ENCODE peak calls at places on chromosome 3, in seven cellular contexts. One of them, this sample, is unnamed.

GRCh38 chr3:122350814-122351418 is 25.9 kb downstream of the CSTA start:
- DNase-seq in progenitor cell of endocrine pancreas: no peak
- DNase-seq in activated naive CD4-positive, alpha-beta T cell treated with anti-CD3 and anti-CD28 coated beads, Interleukin-2, amount 50 U/mL, for 72 hours: no peak
- DNase-seq in fibroblast of villous mesenchyme: peak
- DNase-seq in activated CD4-positive, alpha-beta T cell treated with anti-CD3 and anti-CD28 coated beads for 24 hours: no peak
- DNase-seq in AG08395: no peak
- DNase-seq in NCI-H345: no peak
- DNase-seq in this sample: no peak

GRCh38 chr3:56782215-56782614 is 19.5 kb downstream of the ARHGEF3 start:
- DNase-seq in activated naive CD4-positive, alpha-beta T cell treated with anti-CD3 and anti-CD28 coated beads, Interleukin-2, amount 50 U/mL, for 72 hours: no peak
- DNase-seq in progenitor cell of endocrine pancreas: no peak
- DNase-seq in NCI-H345: no peak
- DNase-seq in fibroblast of villous mesenchyme: no peak
- DNase-seq in activated CD4-positive, alpha-beta T cell treated with anti-CD3 and anti-CD28 coated beads for 24 hours: no peak
- DNase-seq in AG08395: no peak
- DNase-seq in this sample: no peak

GRCh38 chr3:43862470-43862869 is 171.7 kb downstream of the ABHD5 start:
- DNase-seq in activated CD4-positive, alpha-beta T cell treated with anti-CD3 and anti-CD28 coated beads for 24 hours: no peak
- DNase-seq in fibroblast of villous mesenchyme: no peak
- DNase-seq in activated naive CD4-positive, alpha-beta T cell treated with anti-CD3 and anti-CD28 coated beads, Interleukin-2, amount 50 U/mL, for 72 hours: no peak
- DNase-seq in progenitor cell of endocrine pancreas: no peak
- DNase-seq in NCI-H345: no peak
- DNase-seq in AG08395: no peak
- DNase-seq in this sample: no peak

GRCh38 chr3:17491601-17492000 is 250.8 kb downstream of the TBC1D5 start:
- DNase-seq in progenitor cell of endocrine pancreas: no peak
- DNase-seq in activated naive CD4-positive, alpha-beta T cell treated with anti-CD3 and anti-CD28 coated beads, Interleukin-2, amount 50 U/mL, for 72 hours: no peak
- DNase-seq in NCI-H345: no peak
- DNase-seq in activated CD4-positive, alpha-beta T cell treated with anti-CD3 and anti-CD28 coated beads for 24 hours: no peak
- DNase-seq in fibroblast of villous mesenchyme: peak
- DNase-seq in AG08395: no peak
- DNase-seq in this sample: no peak

GRCh38 chr3:9638939-9639338 is 10.4 kb upstream of the MTMR14 start:
- DNase-seq in NCI-H345: no peak
- DNase-seq in fibroblast of villous mesenchyme: no peak
- DNase-seq in activated naive CD4-positive, alpha-beta T cell treated with anti-CD3 and anti-CD28 coated beads, Interleukin-2, amount 50 U/mL, for 72 hours: no peak
- DNase-seq in activated CD4-positive, alpha-beta T cell treated with anti-CD3 and anti-CD28 coated beads for 24 hours: no peak
- DNase-seq in progenitor cell of endocrine pancreas: no peak
- DNase-seq in AG08395: no peak
- DNase-seq in this sample: no peak

GRCh38 chr3:133527306-133527705 is 46.2 kb upstream of the CDV3 start:
- DNase-seq in AG08395: peak
- DNase-seq in progenitor cell of endocrine pancreas: no peak
- DNase-seq in NCI-H345: no peak
- DNase-seq in fibroblast of villous mesenchyme: peak
- DNase-seq in activated naive CD4-positive, alpha-beta T cell treated with anti-CD3 and anti-CD28 coated beads, Interleukin-2, amount 50 U/mL, for 72 hours: no peak
- DNase-seq in activated CD4-positive, alpha-beta T cell treated with anti-CD3 and anti-CD28 coated beads for 24 hours: no peak
- DNase-seq in this sample: no peak

GRCh38 chr3:111252795-111253194 is 181.2 kb downstream of the NECTIN3 start:
- DNase-seq in AG08395: peak
- DNase-seq in activated CD4-positive, alpha-beta T cell treated with anti-CD3 and anti-CD28 coated beads for 24 hours: no peak
- DNase-seq in activated naive CD4-positive, alpha-beta T cell treated with anti-CD3 and anti-CD28 coated beads, Interleukin-2, amount 50 U/mL, for 72 hours: no peak
- DNase-seq in NCI-H345: no peak
- DNase-seq in fibroblast of villous mesenchyme: peak
- DNase-seq in progenitor cell of endocrine pancreas: no peak
- DNase-seq in this sample: no peak

GRCh38 chr3:60064210-60065178 is 1014.7 kb upstream of the CFAP20DC start:
- DNase-seq in fibroblast of villous mesenchyme: peak
- DNase-seq in activated CD4-positive, alpha-beta T cell treated with anti-CD3 and anti-CD28 coated beads for 24 hours: no peak
- DNase-seq in activated naive CD4-positive, alpha-beta T cell treated with anti-CD3 and anti-CD28 coated beads, Interleukin-2, amount 50 U/mL, for 72 hours: no peak
- DNase-seq in NCI-H345: no peak
- DNase-seq in progenitor cell of endocrine pancreas: no peak
- DNase-seq in AG08395: peak
- DNase-seq in this sample: no peak

GRCh38 chr3:122305818-122306621 is 19.0 kb upstream of the CSTA start:
- DNase-seq in fibroblast of villous mesenchyme: no peak
- DNase-seq in NCI-H345: no peak
- DNase-seq in progenitor cell of endocrine pancreas: no peak
- DNase-seq in AG08395: no peak
- DNase-seq in activated naive CD4-positive, alpha-beta T cell treated with anti-CD3 and anti-CD28 coated beads, Interleukin-2, amount 50 U/mL, for 72 hours: no peak
- DNase-seq in activated CD4-positive, alpha-beta T cell treated with anti-CD3 and anti-CD28 coated beads for 24 hours: no peak
- DNase-seq in this sample: no peak

GRCh38 chr3:133092676-133093075 is 54.5 kb downstream of the TMEM108 start:
- DNase-seq in activated CD4-positive, alpha-beta T cell treated with anti-CD3 and anti-CD28 coated beads for 24 hours: no peak
- DNase-seq in activated naive CD4-positive, alpha-beta T cell treated with anti-CD3 and anti-CD28 coated beads, Interleukin-2, amount 50 U/mL, for 72 hours: no peak
- DNase-seq in NCI-H345: no peak
- DNase-seq in progenitor cell of endocrine pancreas: no peak
- DNase-seq in AG08395: no peak
- DNase-seq in fibroblast of villous mesenchyme: no peak
- DNase-seq in this sample: no peak

GRCh38 chr3:130341388-130341787 is 4.1 kb upstream of the COL6A5 start:
- DNase-seq in progenitor cell of endocrine pancreas: no peak
- DNase-seq in activated CD4-positive, alpha-beta T cell treated with anti-CD3 and anti-CD28 coated beads for 24 hours: no peak
- DNase-seq in AG08395: no peak
- DNase-seq in NCI-H345: no peak
- DNase-seq in fibroblast of villous mesenchyme: peak
- DNase-seq in activated naive CD4-positive, alpha-beta T cell treated with anti-CD3 and anti-CD28 coated beads, Interleukin-2, amount 50 U/mL, for 72 hours: no peak
- DNase-seq in this sample: no peak

GRCh38 chr3:186152889-186153292 is 44.0 kb upstream of the ETV5 start:
- DNase-seq in fibroblast of villous mesenchyme: no peak
- DNase-seq in NCI-H345: no peak
- DNase-seq in activated CD4-positive, alpha-beta T cell treated with anti-CD3 and anti-CD28 coated beads for 24 hours: no peak
- DNase-seq in progenitor cell of endocrine pancreas: no peak
- DNase-seq in AG08395: no peak
- DNase-seq in activated naive CD4-positive, alpha-beta T cell treated with anti-CD3 and anti-CD28 coated beads, Interleukin-2, amount 50 U/mL, for 72 hours: no peak
- DNase-seq in this sample: no peak

GRCh38 chr3:47333907-47334306 is 46.9 kb upstream of the PTPN23 start:
- DNase-seq in activated CD4-positive, alpha-beta T cell treated with anti-CD3 and anti-CD28 coated beads for 24 hours: no peak
- DNase-seq in NCI-H345: no peak
- DNase-seq in AG08395: no peak
- DNase-seq in fibroblast of villous mesenchyme: no peak
- DNase-seq in activated naive CD4-positive, alpha-beta T cell treated with anti-CD3 and anti-CD28 coated beads, Interleukin-2, amount 50 U/mL, for 72 hours: no peak
- DNase-seq in progenitor cell of endocrine pancreas: no peak
- DNase-seq in this sample: no peak

GRCh38 chr3:28726840-28727239 is 378.2 kb upstream of the AZI2 start:
- DNase-seq in progenitor cell of endocrine pancreas: peak
- DNase-seq in NCI-H345: peak
- DNase-seq in fibroblast of villous mesenchyme: peak
- DNase-seq in activated CD4-positive, alpha-beta T cell treated with anti-CD3 and anti-CD28 coated beads for 24 hours: no peak
- DNase-seq in activated naive CD4-positive, alpha-beta T cell treated with anti-CD3 and anti-CD28 coated beads, Interleukin-2, amount 50 U/mL, for 72 hours: no peak
- DNase-seq in AG08395: peak
- DNase-seq in this sample: no peak

GRCh38 chr3:56851966-56852884 is 50.5 kb upstream of the ARHGEF3 start:
- DNase-seq in fibroblast of villous mesenchyme: peak
- DNase-seq in activated naive CD4-positive, alpha-beta T cell treated with anti-CD3 and anti-CD28 coated beads, Interleukin-2, amount 50 U/mL, for 72 hours: no peak
- DNase-seq in NCI-H345: no peak
- DNase-seq in activated CD4-positive, alpha-beta T cell treated with anti-CD3 and anti-CD28 coated beads for 24 hours: no peak
- DNase-seq in AG08395: no peak
- DNase-seq in progenitor cell of endocrine pancreas: no peak
- DNase-seq in this sample: no peak

GRCh38 chr3:102053375-102053989 is 204.2 kb downstream of the NFKBIZ start:
- DNase-seq in activated CD4-positive, alpha-beta T cell treated with anti-CD3 and anti-CD28 coated beads for 24 hours: no peak
- DNase-seq in fibroblast of villous mesenchyme: peak
- DNase-seq in progenitor cell of endocrine pancreas: no peak
- DNase-seq in activated naive CD4-positive, alpha-beta T cell treated with anti-CD3 and anti-CD28 coated beads, Interleukin-2, amount 50 U/mL, for 72 hours: no peak
- DNase-seq in NCI-H345: no peak
- DNase-seq in AG08395: peak
- DNase-seq in this sample: no peak

GRCh38 chr3:11903047-11903446 is 56.4 kb upstream of the TAMM41 start:
- DNase-seq in activated CD4-positive, alpha-beta T cell treated with anti-CD3 and anti-CD28 coated beads for 24 hours: no peak
- DNase-seq in fibroblast of villous mesenchyme: no peak
- DNase-seq in NCI-H345: no peak
- DNase-seq in progenitor cell of endocrine pancreas: no peak
- DNase-seq in activated naive CD4-positive, alpha-beta T cell treated with anti-CD3 and anti-CD28 coated beads, Interleukin-2, amount 50 U/mL, for 72 hours: no peak
- DNase-seq in AG08395: no peak
- DNase-seq in this sample: no peak

GRCh38 chr3:16112910-16113504 is 61.5 kb upstream of the GALNT15 start:
- DNase-seq in activated naive CD4-positive, alpha-beta T cell treated with anti-CD3 and anti-CD28 coated beads, Interleukin-2, amount 50 U/mL, for 72 hours: no peak
- DNase-seq in activated CD4-positive, alpha-beta T cell treated with anti-CD3 and anti-CD28 coated beads for 24 hours: no peak
- DNase-seq in NCI-H345: no peak
- DNase-seq in progenitor cell of endocrine pancreas: no peak
- DNase-seq in fibroblast of villous mesenchyme: no peak
- DNase-seq in AG08395: peak
- DNase-seq in this sample: no peak

GRCh38 chr3:185342458-185343169 is 20.3 kb upstream of the MAP3K13 start:
- DNase-seq in activated naive CD4-positive, alpha-beta T cell treated with anti-CD3 and anti-CD28 coated beads, Interleukin-2, amount 50 U/mL, for 72 hours: no peak
- DNase-seq in activated CD4-positive, alpha-beta T cell treated with anti-CD3 and anti-CD28 coated beads for 24 hours: no peak
- DNase-seq in NCI-H345: no peak
- DNase-seq in fibroblast of villous mesenchyme: no peak
- DNase-seq in AG08395: no peak
- DNase-seq in progenitor cell of endocrine pancreas: no peak
- DNase-seq in this sample: no peak

GRCh38 chr3:134896696-134897095 is 101.6 kb downstream of the EPHB1 start:
- DNase-seq in progenitor cell of endocrine pancreas: no peak
- DNase-seq in activated naive CD4-positive, alpha-beta T cell treated with anti-CD3 and anti-CD28 coated beads, Interleukin-2, amount 50 U/mL, for 72 hours: no peak
- DNase-seq in fibroblast of villous mesenchyme: no peak
- DNase-seq in AG08395: no peak
- DNase-seq in activated CD4-positive, alpha-beta T cell treated with anti-CD3 and anti-CD28 coated beads for 24 hours: no peak
- DNase-seq in NCI-H345: no peak
- DNase-seq in this sample: no peak